ENCODE peak calls at places on chromosomes 16 and 17, in nine cellular contexts. One of them, this sample, is unnamed.

GRCh38 chr17:7750321-7750821 is 32.8 kb downstream of the DNAH2 start:
- DNase-seq in H7: no peak
- DNase-seq in astrocyte of the spinal cord: peak
- DNase-seq in transverse colon: no peak
- DNase-seq in AG04450: peak
- DNase-seq in adipocyte: peak
- DNase-seq in cardiac fibroblast: peak
- DNase-seq in CD8-positive, alpha-beta memory T cell: no peak
- DNase-seq in tibial nerve: no peak
- DNase-seq in this sample: no peak

GRCh38 chr16:3782566-3782965 is 65.2 kb upstream of the TRAP1 start:
- DNase-seq in H7: no peak
- DNase-seq in astrocyte of the spinal cord: no peak
- DNase-seq in transverse colon: no peak
- DNase-seq in AG04450: no peak
- DNase-seq in adipocyte: no peak
- DNase-seq in cardiac fibroblast: no peak
- DNase-seq in CD8-positive, alpha-beta memory T cell: no peak
- DNase-seq in tibial nerve: no peak
- DNase-seq in this sample: no peak

GRCh38 chr16:85364323-85365040 is 248.6 kb upstream of the GSE1 start:
- DNase-seq in H7: no peak
- DNase-seq in astrocyte of the spinal cord: peak
- DNase-seq in transverse colon: no peak
- DNase-seq in AG04450: no peak
- DNase-seq in adipocyte: peak
- DNase-seq in cardiac fibroblast: no peak
- DNase-seq in CD8-positive, alpha-beta memory T cell: no peak
- DNase-seq in tibial nerve: no peak
- DNase-seq in this sample: no peak

GRCh38 chr17:39648876-39649430 is 12.0 kb downstream of the STARD3 start:
- DNase-seq in H7: no peak
- DNase-seq in astrocyte of the spinal cord: peak
- DNase-seq in transverse colon: no peak
- DNase-seq in AG04450: peak
- DNase-seq in adipocyte: peak
- DNase-seq in cardiac fibroblast: peak
- DNase-seq in CD8-positive, alpha-beta memory T cell: no peak
- DNase-seq in tibial nerve: no peak
- DNase-seq in this sample: no peak

GRCh38 chr17:66446419-66446818 is 144.0 kb downstream of the PRKCA start:
- DNase-seq in H7: no peak
- DNase-seq in astrocyte of the spinal cord: peak
- DNase-seq in transverse colon: no peak
- DNase-seq in AG04450: no peak
- DNase-seq in adipocyte: no peak
- DNase-seq in cardiac fibroblast: no peak
- DNase-seq in CD8-positive, alpha-beta memory T cell: no peak
- DNase-seq in tibial nerve: no peak
- DNase-seq in this sample: no peak

GRCh38 chr17:55612691-55613141 is 101.5 kb upstream of the SMIM36 start:
- DNase-seq in H7: no peak
- DNase-seq in astrocyte of the spinal cord: no peak
- DNase-seq in transverse colon: no peak
- DNase-seq in AG04450: no peak
- DNase-seq in adipocyte: peak
- DNase-seq in cardiac fibroblast: peak
- DNase-seq in CD8-positive, alpha-beta memory T cell: no peak
- DNase-seq in tibial nerve: no peak
- DNase-seq in this sample: no peak

GRCh38 chr16:81511371-81511770 is 66.8 kb downstream of the CMIP start:
- DNase-seq in H7: no peak
- DNase-seq in astrocyte of the spinal cord: peak
- DNase-seq in transverse colon: no peak
- DNase-seq in AG04450: peak
- DNase-seq in adipocyte: peak
- DNase-seq in cardiac fibroblast: peak
- DNase-seq in CD8-positive, alpha-beta memory T cell: no peak
- DNase-seq in tibial nerve: no peak
- DNase-seq in this sample: no peak

GRCh38 chr16:82011199-82011641 is at the start of gene SDR42E1:
- DNase-seq in H7: no peak
- DNase-seq in astrocyte of the spinal cord: no peak
- DNase-seq in transverse colon: peak
- DNase-seq in AG04450: no peak
- DNase-seq in adipocyte: no peak
- DNase-seq in cardiac fibroblast: no peak
- DNase-seq in CD8-positive, alpha-beta memory T cell: peak
- DNase-seq in tibial nerve: no peak
- DNase-seq in this sample: no peak

GRCh38 chr16:22370038-22370541 is 4.3 kb downstream of the CDR2 start:
- DNase-seq in H7: no peak
- DNase-seq in astrocyte of the spinal cord: no peak
- DNase-seq in transverse colon: no peak
- DNase-seq in AG04450: peak
- DNase-seq in adipocyte: peak
- DNase-seq in cardiac fibroblast: peak
- DNase-seq in CD8-positive, alpha-beta memory T cell: no peak
- DNase-seq in tibial nerve: no peak
- DNase-seq in this sample: no peak

GRCh38 chr16:25553711-25554436 is 137.9 kb upstream of the HS3ST4 start:
- DNase-seq in H7: no peak
- DNase-seq in astrocyte of the spinal cord: no peak
- DNase-seq in transverse colon: no peak
- DNase-seq in AG04450: no peak
- DNase-seq in adipocyte: no peak
- DNase-seq in cardiac fibroblast: no peak
- DNase-seq in CD8-positive, alpha-beta memory T cell: no peak
- DNase-seq in tibial nerve: no peak
- DNase-seq in this sample: no peak

GRCh38 chr16:49158029-49158642 is 123.5 kb downstream of the CBLN1 start:
- DNase-seq in H7: peak
- DNase-seq in astrocyte of the spinal cord: peak
- DNase-seq in transverse colon: peak
- DNase-seq in AG04450: no peak
- DNase-seq in adipocyte: peak
- DNase-seq in cardiac fibroblast: peak
- DNase-seq in CD8-positive, alpha-beta memory T cell: no peak
- DNase-seq in tibial nerve: no peak
- DNase-seq in this sample: peak

GRCh38 chr17:41466988-41467387 is at the start of gene KRT32:
- DNase-seq in H7: peak
- DNase-seq in astrocyte of the spinal cord: no peak
- DNase-seq in transverse colon: no peak
- DNase-seq in AG04450: no peak
- DNase-seq in adipocyte: no peak
- DNase-seq in cardiac fibroblast: no peak
- DNase-seq in CD8-positive, alpha-beta memory T cell: no peak
- DNase-seq in tibial nerve: no peak
- DNase-seq in this sample: no peak

GRCh38 chr17:7611635-7612293 is 2.9 kb downstream of the FXR2 start:
- DNase-seq in H7: no peak
- DNase-seq in astrocyte of the spinal cord: no peak
- DNase-seq in transverse colon: no peak
- DNase-seq in AG04450: no peak
- DNase-seq in adipocyte: no peak
- DNase-seq in cardiac fibroblast: no peak
- DNase-seq in CD8-positive, alpha-beta memory T cell: no peak
- DNase-seq in tibial nerve: no peak
- DNase-seq in this sample: no peak

DNA sequence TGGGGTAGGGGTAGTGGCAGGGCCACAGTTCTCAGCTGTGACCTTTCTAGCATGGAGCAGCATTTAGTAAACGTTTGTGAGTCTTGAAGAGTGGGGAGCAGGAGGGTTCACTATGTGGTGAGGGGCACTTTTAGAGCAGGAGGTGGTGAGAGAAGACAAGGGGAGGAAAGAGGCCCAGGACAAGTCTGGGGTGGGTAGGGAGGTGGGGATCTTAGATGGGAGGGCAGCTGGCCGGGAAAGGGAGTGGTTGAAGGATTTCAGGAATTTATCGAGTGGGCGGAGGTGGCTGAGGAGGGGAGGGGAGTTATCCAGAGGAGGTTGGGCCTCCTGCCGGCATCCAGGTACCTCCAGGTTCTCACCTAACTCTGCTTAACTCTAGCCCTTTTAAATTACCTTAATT is 1.9 kb downstream of the CLEC16A start:
- DNase-seq in H7: peak
- DNase-seq in astrocyte of the spinal cord: no peak
- DNase-seq in transverse colon: no peak
- DNase-seq in AG04450: no peak
- DNase-seq in adipocyte: peak
- DNase-seq in cardiac fibroblast: peak
- DNase-seq in CD8-positive, alpha-beta memory T cell: no peak
- DNase-seq in tibial nerve: no peak
- DNase-seq in this sample: no peak
- H3K4me3 ChIP-seq in H7: no peak
- H3K4me3 ChIP-seq in astrocyte of the spinal cord: no peak
- H3K4me3 ChIP-seq in transverse colon: no peak
- H3K4me3 ChIP-seq in AG04450: peak
- H3K4me3 ChIP-seq in adipocyte: peak
- H3K4me3 ChIP-seq in cardiac fibroblast: no peak
- H3K4me3 ChIP-seq in CD8-positive, alpha-beta memory T cell: no peak
- H3K4me3 ChIP-seq in tibial nerve: peak
- H3K4me3 ChIP-seq in this sample: no peak

GRCh38 chr17:4901108-4901647 is 1.7 kb downstream of the CHRNE start:
- DNase-seq in H7: no peak
- DNase-seq in astrocyte of the spinal cord: no peak
- DNase-seq in transverse colon: no peak
- DNase-seq in AG04450: no peak
- DNase-seq in adipocyte: no peak
- DNase-seq in cardiac fibroblast: no peak
- DNase-seq in CD8-positive, alpha-beta memory T cell: no peak
- DNase-seq in tibial nerve: no peak
- DNase-seq in this sample: no peak

GRCh38 chr17:4898927-4899326 is 409 bp upstream of the C17orf107 start:
- DNase-seq in H7: no peak
- DNase-seq in astrocyte of the spinal cord: no peak
- DNase-seq in transverse colon: no peak
- DNase-seq in AG04450: no peak
- DNase-seq in adipocyte: no peak
- DNase-seq in cardiac fibroblast: no peak
- DNase-seq in CD8-positive, alpha-beta memory T cell: no peak
- DNase-seq in tibial nerve: no peak
- DNase-seq in this sample: no peak

GRCh38 chr17:4898351-4898750 is 985 bp upstream of the C17orf107 start:
- DNase-seq in H7: peak
- DNase-seq in astrocyte of the spinal cord: no peak
- DNase-seq in transverse colon: no peak
- DNase-seq in AG04450: no peak
- DNase-seq in adipocyte: no peak
- DNase-seq in cardiac fibroblast: no peak
- DNase-seq in CD8-positive, alpha-beta memory T cell: no peak
- DNase-seq in tibial nerve: no peak
- DNase-seq in this sample: no peak

GRCh38 chr17:4900231-4901107 is 1.1 kb downstream of the C17orf107 start:
- DNase-seq in H7: peak
- DNase-seq in astrocyte of the spinal cord: no peak
- DNase-seq in transverse colon: peak
- DNase-seq in AG04450: no peak
- DNase-seq in adipocyte: no peak
- DNase-seq in cardiac fibroblast: no peak
- DNase-seq in CD8-positive, alpha-beta memory T cell: peak
- DNase-seq in tibial nerve: no peak
- DNase-seq in this sample: no peak

DNA sequence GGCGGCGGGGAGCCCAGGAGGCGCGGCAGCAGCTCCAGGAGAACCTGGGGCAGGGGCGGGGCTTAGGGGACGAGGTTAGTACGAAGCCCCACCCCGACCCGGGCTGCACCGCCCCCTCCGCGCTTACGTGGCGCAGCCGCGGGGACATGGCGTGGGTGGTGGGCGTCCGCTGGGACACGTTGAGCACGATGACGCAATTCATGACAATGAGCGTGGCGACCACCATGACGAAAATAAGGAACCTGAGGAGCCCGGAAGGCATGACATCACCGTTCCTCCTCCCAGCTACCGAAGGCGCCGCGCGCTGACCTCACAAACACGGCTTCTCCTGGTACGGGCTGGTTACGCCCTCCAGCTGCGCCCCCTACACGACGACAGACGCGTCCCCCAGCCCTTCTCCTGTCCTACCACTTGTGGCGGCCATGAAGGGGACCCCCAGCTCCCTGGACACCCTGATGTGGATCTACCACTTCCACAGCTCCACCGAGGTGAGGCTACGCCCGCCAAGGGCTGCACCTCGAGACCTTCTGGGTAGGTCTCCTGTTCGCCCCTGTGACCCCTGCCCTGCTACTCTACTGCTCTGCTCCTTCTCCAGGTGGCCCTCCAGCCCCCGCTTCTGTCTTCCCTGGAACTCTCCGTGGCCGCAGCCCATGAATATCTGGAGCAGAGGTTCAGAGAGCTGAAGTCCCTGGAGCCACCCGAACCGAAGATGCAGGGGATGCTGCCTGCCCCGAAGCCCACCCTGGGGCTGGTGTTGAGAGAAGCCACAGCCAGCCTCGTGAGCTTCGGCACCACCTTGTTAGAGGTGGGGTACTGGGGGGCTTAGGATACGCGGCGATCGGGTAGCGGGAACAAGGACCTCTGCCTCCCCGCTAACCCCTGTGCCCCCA is at the start of gene C17orf107:
- DNase-seq in H7: peak
- DNase-seq in astrocyte of the spinal cord: peak
- DNase-seq in transverse colon: peak
- DNase-seq in AG04450: peak
- DNase-seq in adipocyte: peak
- DNase-seq in cardiac fibroblast: peak
- DNase-seq in CD8-positive, alpha-beta memory T cell: peak
- DNase-seq in tibial nerve: peak
- DNase-seq in this sample: no peak
- H3K4me3 ChIP-seq in H7: peak
- H3K4me3 ChIP-seq in astrocyte of the spinal cord: peak
- H3K4me3 ChIP-seq in transverse colon: peak
- H3K4me3 ChIP-seq in AG04450: peak
- H3K4me3 ChIP-seq in adipocyte: peak
- H3K4me3 ChIP-seq in cardiac fibroblast: peak
- H3K4me3 ChIP-seq in CD8-positive, alpha-beta memory T cell: peak
- H3K4me3 ChIP-seq in tibial nerve: peak
- H3K4me3 ChIP-seq in this sample: peak

GRCh38 chr17:48994548-48995331 is 2.4 kb upstream of the IGF2BP1 start:
- DNase-seq in H7: no peak
- DNase-seq in astrocyte of the spinal cord: no peak
- DNase-seq in transverse colon: no peak
- DNase-seq in AG04450: no peak
- DNase-seq in adipocyte: no peak
- DNase-seq in cardiac fibroblast: no peak
- DNase-seq in CD8-positive, alpha-beta memory T cell: no peak
- DNase-seq in tibial nerve: no peak
- DNase-seq in this sample: no peak
- H3K4me3 ChIP-seq in H7: peak
- H3K4me3 ChIP-seq in astrocyte of the spinal cord: no peak
- H3K4me3 ChIP-seq in transverse colon: no peak
- H3K4me3 ChIP-seq in AG04450: no peak
- H3K4me3 ChIP-seq in adipocyte: no peak
- H3K4me3 ChIP-seq in cardiac fibroblast: no peak
- H3K4me3 ChIP-seq in CD8-positive, alpha-beta memory T cell: no peak
- H3K4me3 ChIP-seq in tibial nerve: no peak
- H3K4me3 ChIP-seq in this sample: peak

DNA sequence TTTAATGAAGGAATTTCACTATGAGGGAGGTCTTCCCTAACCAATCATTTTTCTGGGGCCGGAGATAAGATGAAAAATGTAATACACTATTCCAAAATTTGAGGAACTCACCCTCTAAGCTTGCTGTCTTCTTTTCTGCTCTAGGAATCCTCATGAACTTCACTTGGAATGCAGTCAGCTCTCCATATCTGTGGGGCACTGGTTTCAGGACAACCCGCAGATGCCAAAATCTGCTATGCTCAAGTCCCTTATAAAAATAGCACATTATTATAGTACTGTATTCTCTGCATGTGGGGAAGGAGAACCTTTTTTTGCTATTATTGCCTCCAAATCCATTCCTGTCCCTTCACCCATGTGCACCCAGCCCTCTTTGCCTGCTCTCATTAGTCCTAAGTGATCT is 146.0 kb downstream of the ABCA8 start:
- DNase-seq in H7: no peak
- DNase-seq in astrocyte of the spinal cord: no peak
- DNase-seq in transverse colon: no peak
- DNase-seq in AG04450: no peak
- DNase-seq in adipocyte: no peak
- DNase-seq in cardiac fibroblast: no peak
- DNase-seq in CD8-positive, alpha-beta memory T cell: no peak
- DNase-seq in tibial nerve: no peak
- DNase-seq in this sample: no peak
- H3K4me3 ChIP-seq in H7: no peak
- H3K4me3 ChIP-seq in astrocyte of the spinal cord: no peak
- H3K4me3 ChIP-seq in transverse colon: no peak
- H3K4me3 ChIP-seq in AG04450: no peak
- H3K4me3 ChIP-seq in adipocyte: no peak
- H3K4me3 ChIP-seq in cardiac fibroblast: no peak
- H3K4me3 ChIP-seq in CD8-positive, alpha-beta memory T cell: no peak
- H3K4me3 ChIP-seq in tibial nerve: no peak
- H3K4me3 ChIP-seq in this sample: no peak